ENCODE peak calls at places on chromosomes 5 and 9, in six cellular contexts. One of them, this sample, is unnamed.

GRCh38 chr9:17137576-17137975 is 2.7 kb downstream of the CNTLN start:
- DNase-seq in HT-29: no peak
- DNase-seq in stimulated activated CD4-positive, alpha-beta T cell treated with anti-CD3 and anti-CD28 coated beads, Interleukin-15, amount 100 ng/mL, for 48 hours: no peak
- DNase-seq in RWPE1: no peak
- DNase-seq in PC-3: no peak
- DNase-seq in head of caudate nucleus: no peak
- DNase-seq in this sample: no peak

GRCh38 chr5:125326114-125326513 is 579.7 kb upstream of the ZNF608 start:
- DNase-seq in HT-29: peak
- DNase-seq in stimulated activated CD4-positive, alpha-beta T cell treated with anti-CD3 and anti-CD28 coated beads, Interleukin-15, amount 100 ng/mL, for 48 hours: no peak
- DNase-seq in RWPE1: peak
- DNase-seq in PC-3: peak
- DNase-seq in head of caudate nucleus: no peak
- DNase-seq in this sample: peak

GRCh38 chr9:112755059-112755458 is 4.5 kb downstream of the SNX30 start:
- DNase-seq in HT-29: no peak
- DNase-seq in stimulated activated CD4-positive, alpha-beta T cell treated with anti-CD3 and anti-CD28 coated beads, Interleukin-15, amount 100 ng/mL, for 48 hours: no peak
- DNase-seq in RWPE1: no peak
- DNase-seq in PC-3: no peak
- DNase-seq in head of caudate nucleus: no peak
- DNase-seq in this sample: peak

GRCh38 chr9:98333703-98334582 is 78.5 kb upstream of the TBC1D2 start:
- DNase-seq in HT-29: no peak
- DNase-seq in stimulated activated CD4-positive, alpha-beta T cell treated with anti-CD3 and anti-CD28 coated beads, Interleukin-15, amount 100 ng/mL, for 48 hours: no peak
- DNase-seq in RWPE1: peak
- DNase-seq in PC-3: peak
- DNase-seq in head of caudate nucleus: no peak
- DNase-seq in this sample: peak

GRCh38 chr9:99660191-99660636 is 161.5 kb upstream of the NR4A3 start:
- DNase-seq in HT-29: no peak
- DNase-seq in stimulated activated CD4-positive, alpha-beta T cell treated with anti-CD3 and anti-CD28 coated beads, Interleukin-15, amount 100 ng/mL, for 48 hours: no peak
- DNase-seq in RWPE1: no peak
- DNase-seq in PC-3: no peak
- DNase-seq in head of caudate nucleus: peak
- DNase-seq in this sample: no peak

GRCh38 chr5:78985407-78986223 is 505 bp upstream of the ARSB start:
- DNase-seq in HT-29: peak
- DNase-seq in stimulated activated CD4-positive, alpha-beta T cell treated with anti-CD3 and anti-CD28 coated beads, Interleukin-15, amount 100 ng/mL, for 48 hours: peak
- DNase-seq in RWPE1: no peak
- DNase-seq in PC-3: peak
- DNase-seq in head of caudate nucleus: peak
- DNase-seq in this sample: peak

GRCh38 chr9:136624184-136624951 is 38.3 kb upstream of the EGFL7 start:
- DNase-seq in HT-29: no peak
- DNase-seq in stimulated activated CD4-positive, alpha-beta T cell treated with anti-CD3 and anti-CD28 coated beads, Interleukin-15, amount 100 ng/mL, for 48 hours: no peak
- DNase-seq in RWPE1: peak
- DNase-seq in PC-3: no peak
- DNase-seq in head of caudate nucleus: no peak
- DNase-seq in this sample: peak

GRCh38 chr5:15966651-15967050 is 212.9 kb downstream of the MARCHF11 start:
- DNase-seq in HT-29: no peak
- DNase-seq in stimulated activated CD4-positive, alpha-beta T cell treated with anti-CD3 and anti-CD28 coated beads, Interleukin-15, amount 100 ng/mL, for 48 hours: no peak
- DNase-seq in RWPE1: no peak
- DNase-seq in PC-3: no peak
- DNase-seq in head of caudate nucleus: no peak
- DNase-seq in this sample: peak

GRCh38 chr9:91948423-91949292 is 1.4 kb downstream of the ROR2 start:
- DNase-seq in HT-29: no peak
- DNase-seq in stimulated activated CD4-positive, alpha-beta T cell treated with anti-CD3 and anti-CD28 coated beads, Interleukin-15, amount 100 ng/mL, for 48 hours: no peak
- DNase-seq in RWPE1: peak
- DNase-seq in PC-3: no peak
- DNase-seq in head of caudate nucleus: no peak
- DNase-seq in this sample: peak

GRCh38 chr5:12292610-12293204 is 388.5 kb upstream of the CTNND2 start:
- DNase-seq in HT-29: peak
- DNase-seq in stimulated activated CD4-positive, alpha-beta T cell treated with anti-CD3 and anti-CD28 coated beads, Interleukin-15, amount 100 ng/mL, for 48 hours: no peak
- DNase-seq in RWPE1: no peak
- DNase-seq in PC-3: peak
- DNase-seq in head of caudate nucleus: no peak
- DNase-seq in this sample: peak

This sample was measured in MCF 10A.